ENCODE peak calls at places on chromosomes 3 and 15, in four cellular contexts. Y is osteocyte, I is AG09309, U is A549. L is an unnamed sample.

GRCh38 chr3:35638640-35639250 is 580 bp upstream of the ARPP21 start:
- DNase-seq in Y (no peak), I (no peak), U (no peak), L (no peak)

GRCh38 chr3:183044547-183045229 is 54.6 kb downstream of the MCCC1 start:
- DNase-seq in Y (no peak), I (no peak), U (no peak), L (no peak)

GRCh38 chr15:55721554-55722185 is 21.3 kb downstream of the PRTG start:
- DNase-seq in Y (no peak), I (no peak), U (no peak), L (no peak)

GRCh38 chr3:62688812-62689211 is 186.4 kb downstream of the CADPS start:
- DNase-seq in Y (no peak), I (no peak), U (no peak), L (no peak)

GRCh38 chr3:45992820-45993219 is 2.8 kb downstream of the FYCO1 start:
- DNase-seq in Y (no peak), I (peak), U (no peak), L (no peak)

GRCh38 chr3:102255736-102256135 is 179.1 kb upstream of the ZPLD1 start:
- DNase-seq in Y (no peak), I (no peak), U (no peak), L (no peak)

GRCh38 chr3:127352612-127353011 is 64.8 kb upstream of the PRR20G start:
- DNase-seq in Y (no peak), I (no peak), U (no peak), L (no peak)

GRCh38 chr15:60442763-60443162 is 36.2 kb downstream of the ICE2 start:
- DNase-seq in Y (no peak), I (peak), U (no peak), L (no peak)

GRCh38 chr3:14472471-14473351 is 67.4 kb downstream of the GRIP2 start:
- DNase-seq in Y (peak), I (peak), U (peak), L (peak)

GRCh38 chr3:21645121-21645897 is 105.7 kb downstream of the ZNF385D start:
- DNase-seq in Y (no peak), I (no peak), U (no peak), L (no peak)

GRCh38 chr15:55564347-55565145 is 23.6 kb downstream of the PYGO1 start:
- DNase-seq in Y (no peak), I (no peak), U (no peak), L (no peak)

GRCh38 chr15:66617137-66618090 is 51.6 kb upstream of the LCTL start:
- DNase-seq in Y (no peak), I (peak), U (peak), L (peak)

GRCh38 chr3:42979044-42979962 is at the start of gene GASK1A:
- DNase-seq in Y (no peak), I (no peak), U (no peak), L (no peak)

GRCh38 chr3:64900220-64900619 is 212.4 kb upstream of the ADAMTS9 start:
- DNase-seq in Y (no peak), I (no peak), U (no peak), L (no peak)

GRCh38 chr3:64884574-64884973 is 196.8 kb upstream of the ADAMTS9 start:
- DNase-seq in Y (no peak), I (no peak), U (no peak), L (no peak)

GRCh38 chr3:77868725-77869124 is 828.8 kb downstream of the ROBO2 start:
- DNase-seq in Y (no peak), I (no peak), U (no peak), L (no peak)

GRCh38 chr3:133799794-133800585 is 5.6 kb upstream of the SRPRB start:
- DNase-seq in Y (no peak), I (no peak), U (peak), L (no peak)

GRCh38 chr3:23832523-23832922 is 26.8 kb downstream of the UBE2E1 start:
- DNase-seq in Y (no peak), I (no peak), U (no peak), L (no peak)

GRCh38 chr3:159796744-159797143 is 191.9 kb upstream of the IL12A start:
- DNase-seq in Y (no peak), I (peak), U (peak), L (no peak)

GRCh38 chr3:47851888-47852603 is 49.1 kb downstream of the DHX30 start:
- DNase-seq in Y (no peak), I (no peak), U (no peak), L (no peak)

GRCh38 chr15:78209646-78210348 is 24.6 kb downstream of the ACSBG1 start:
- DNase-seq in Y (peak), I (no peak), U (no peak), L (no peak)

GRCh38 chr15:34693053-34693744 is 61.6 kb downstream of the GJD2 start:
- DNase-seq in Y (no peak), I (no peak), U (no peak), L (no peak)

GRCh38 chr3:161420746-161421145 is 49.4 kb upstream of the SPTSSB start:
- DNase-seq in Y (no peak), I (no peak), U (peak), L (no peak)
- TF ChIP-seq CTCF in Y (peak), I (no peak), U (no peak), L (no peak)

DNA sequence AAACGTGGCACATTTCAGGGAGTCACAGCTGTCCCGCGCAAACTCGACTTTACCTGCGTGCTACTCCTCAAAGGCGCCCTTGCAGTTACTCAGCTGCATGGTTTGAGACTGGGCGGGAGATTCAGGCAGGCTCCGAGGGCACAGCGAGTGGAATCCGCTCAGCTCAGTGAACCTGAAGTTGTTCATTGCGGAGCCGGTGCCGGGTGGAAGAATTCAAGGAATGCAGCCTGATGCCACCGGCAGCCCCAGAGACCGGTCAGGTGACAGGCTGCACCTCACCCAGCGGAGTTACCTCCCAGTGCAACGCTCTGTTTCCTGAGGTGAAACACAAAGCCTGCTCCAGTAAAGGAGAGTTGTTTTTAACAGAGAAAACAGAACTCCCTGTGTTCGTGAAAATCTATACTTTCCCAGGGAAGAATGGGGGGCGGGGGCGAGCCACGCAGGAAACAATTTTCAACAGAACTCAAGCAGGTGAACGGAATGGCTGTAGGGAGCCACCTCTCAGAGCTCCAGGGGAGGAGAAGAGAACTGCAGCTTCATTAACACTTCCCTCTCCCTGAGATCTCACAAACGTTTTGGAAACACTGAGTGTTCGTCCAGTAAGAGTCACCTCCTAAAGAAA is 3.8 kb downstream of the VEPH1 start:
- DNase-seq in Y (no peak), I (no peak), U (peak), L (peak)
- TF ChIP-seq CTCF in Y (no peak), I (no peak), U (no peak), L (peak)

GRCh38 chr3:99009851-99010250 is 108.4 kb upstream of the DCBLD2 start:
- DNase-seq in Y (no peak), I (no peak), U (no peak), L (no peak)

GRCh38 chr3:99013794-99014315 is 112.4 kb upstream of the DCBLD2 start:
- DNase-seq in Y (no peak), I (no peak), U (no peak), L (no peak)

GRCh38 chr3:99012051-99012450 is 110.6 kb upstream of the DCBLD2 start:
- DNase-seq in Y (no peak), I (no peak), U (no peak), L (no peak)

GRCh38 chr3:99016452-99016851 is 115.0 kb upstream of the DCBLD2 start:
- DNase-seq in Y (no peak), I (no peak), U (no peak), L (no peak)

DNA sequence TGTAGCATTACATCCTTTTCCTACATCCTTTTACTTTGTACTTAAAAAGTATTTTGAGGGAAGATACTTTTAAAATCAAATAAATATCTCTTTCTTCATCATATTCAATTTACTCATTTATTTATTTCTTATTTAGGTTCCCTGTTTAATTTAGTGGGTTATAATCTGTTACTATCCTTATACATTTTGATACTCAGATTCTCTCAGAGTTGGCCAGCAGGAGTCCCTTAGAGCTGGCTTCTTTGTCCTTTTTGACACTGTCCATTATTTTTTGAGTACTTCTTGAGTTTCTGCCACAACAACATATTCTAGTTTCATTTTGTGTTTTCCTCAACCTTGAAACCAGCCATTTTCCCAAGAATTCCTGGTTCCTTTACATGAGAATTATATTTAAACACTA is 111.6 kb upstream of the DCBLD2 start:
- DNase-seq in Y (no peak), I (no peak), U (no peak), L (no peak)
- TF ChIP-seq CTCF in Y (peak), I (no peak), U (no peak), L (no peak)

GRCh38 chr3:171183042-171183441 is 156.5 kb upstream of the SLC2A2 start:
- DNase-seq in Y (no peak), I (no peak), U (peak), L (no peak)
- TF ChIP-seq CTCF in Y (no peak), I (peak), U (peak), L (peak)

GRCh38 chr3:147397155-147397888 is 9.0 kb downstream of the ZIC4 start:
- DNase-seq in Y (no peak), I (no peak), U (no peak), L (no peak)
- TF ChIP-seq CTCF in Y (no peak), I (peak), U (no peak), L (peak)

GRCh38 chr3:139112230-139112558 is 67.5 kb upstream of the PRR23C start:
- DNase-seq in Y (no peak), I (no peak), U (no peak), L (no peak)
- TF ChIP-seq CTCF in Y (no peak), I (no peak), U (no peak), L (no peak)